ENCODE peak calls at places on chromosomes 12 and 14, in seven cellular contexts. K is stomach; Z is CD4-positive, alpha-beta memory T cell; U is mesenchymal stem cell; T is CD8-positive, alpha-beta T cell; C is uterus; N is A549. I is an unnamed sample.

GRCh38 chr14:23569443-23570151 is 2.0 kb upstream of the AP1G2 start:
- DNase-seq in Z (no peak), K (no peak), C (peak; percentile 15), U (no peak), N (no peak), T (no peak), I (no peak)

GRCh38 chr14:91453744-91454143 is 36.1 kb upstream of the CCDC88C start:
- DNase-seq in U (no peak), K (peak; percentile 32), N (no peak), Z (no peak), C (no peak), T (no peak), I (no peak)

GRCh38 chr12:104655059-104655609 is 198.4 kb downstream of the CHST11 start:
- DNase-seq in C (no peak), T (no peak), U (no peak), Z (no peak), K (no peak), N (no peak), I (no peak)

GRCh38 chr12:124609041-124609984 is 41.9 kb upstream of the NCOR2 start:
- DNase-seq in K (peak; percentile 99), C (peak; percentile 75), U (peak; percentile 18), T (peak; percentile 90), Z (peak; percentile 92), N (peak; percentile 36), I (peak; percentile 69)

GRCh38 chr14:103133213-103134140 is 10.2 kb downstream of the TNFAIP2 start:
- DNase-seq in N (no peak), C (no peak), Z (no peak), U (no peak), T (no peak), K (no peak), I (no peak)

GRCh38 chr12:31118831-31119530 is 45.3 kb downstream of the DDX11 start:
- DNase-seq in N (peak; percentile 49), T (no peak), U (no peak), K (peak; percentile 45), C (peak; percentile 71), Z (peak; percentile 71), I (no peak)

GRCh38 chr12:116636636-116637519 is 77.7 kb downstream of the MAP1LC3B2 start:
- DNase-seq in Z (no peak), C (no peak), U (no peak), T (no peak), K (no peak), N (peak; percentile 43), I (no peak)

GRCh38 chr12:55982319-55982936 is 8.6 kb downstream of the RAB5B start:
- DNase-seq in U (no peak), N (no peak), T (no peak), C (no peak), Z (no peak), K (no peak), I (peak; percentile 54)

GRCh38 chr12:130014485-130014807 is 110.6 kb upstream of the TMEM132D start:
- DNase-seq in Z (no peak), C (no peak), N (no peak), T (no peak), K (no peak), U (no peak), I (no peak)

GRCh38 chr12:92927436-92928116 is 1.5 kb downstream of the EEA1 start:
- DNase-seq in T (no peak), U (peak; percentile 76), N (peak; percentile 46), Z (no peak), C (no peak), K (no peak), I (no peak)

GRCh38 chr12:116657921-116658495 is 79.9 kb downstream of the SPRING1 start:
- DNase-seq in C (no peak), N (no peak), U (no peak), K (no peak), Z (no peak), T (no peak), I (no peak)

GRCh38 chr14:56172571-56172971 is 54.4 kb downstream of the PELI2 start:
- DNase-seq in C (no peak), K (no peak), U (peak; percentile 84), Z (no peak), T (no peak), N (no peak), I (no peak)

GRCh38 chr12:89493650-89494302 is 30.8 kb downstream of the GALNT4 start:
- DNase-seq in Z (no peak), N (no peak), C (no peak), T (no peak), U (no peak), K (no peak), I (no peak)

GRCh38 chr14:55043528-55043927 is 7.9 kb upstream of the MAPK1IP1L start:
- DNase-seq in Z (no peak), T (no peak), N (no peak), K (no peak), U (no peak), C (no peak), I (no peak)

GRCh38 chr12:53869500-53869899 is 69.1 kb upstream of the HOXC13 start:
- DNase-seq in T (no peak), U (no peak), C (no peak), Z (no peak), K (no peak), N (no peak), I (no peak)

GRCh38 chr12:109779382-109779781 is 53.8 kb downstream of the TRPV4 start:
- DNase-seq in U (peak; percentile 5), T (no peak), N (no peak), C (no peak), K (no peak), Z (no peak), I (no peak)

GRCh38 chr12:128827724-128828123 is 4.0 kb upstream of the SLC15A4 start:
- DNase-seq in K (peak; percentile 11), C (no peak), Z (no peak), N (no peak), T (no peak), U (no peak), I (no peak)

GRCh38 chr12:28034271-28034670 is 61.7 kb upstream of the PTHLH start:
- DNase-seq in Z (no peak), N (no peak), T (no peak), C (no peak), K (no peak), U (peak; percentile 2), I (no peak)

GRCh38 chr14:75442642-75443041 is 14.8 kb downstream of the JDP2 start:
- DNase-seq in C (no peak), N (no peak), U (peak; percentile 35), T (no peak), K (no peak), Z (no peak), I (no peak)

GRCh38 chr14:32576088-32576795 is 247.1 kb downstream of the AKAP6 start:
- DNase-seq in N (peak; percentile 33), U (peak; percentile 69), T (peak; percentile 7), Z (no peak), K (peak; percentile 39), C (peak; percentile 57), I (peak; percentile 70)

GRCh38 chr14:85487215-85487614 is 42.7 kb upstream of the FLRT2 start:
- DNase-seq in K (no peak), U (peak; percentile 72), N (no peak), Z (no peak), C (no peak), T (no peak), I (no peak)

GRCh38 chr14:106808458-106808857 is 1282.1 kb downstream of the TMEM121 start:
- DNase-seq in N (no peak), K (no peak), C (no peak), T (no peak), Z (no peak), U (no peak), I (no peak)

GRCh38 chr14:77067632-77068514 is 30.2 kb upstream of the CIPC start:
- DNase-seq in N (peak; percentile 87), K (peak; percentile 81), Z (no peak), C (peak; percentile 69), U (peak; percentile 69), T (peak; percentile 18), I (peak; percentile 77)

GRCh38 chr14:25048170-25049126 is 1.5 kb downstream of the STXBP6 start:
- DNase-seq in Z (no peak), T (no peak), C (peak; percentile 58), K (peak; percentile 34), U (no peak), N (no peak), I (no peak)
- H3K27ac ChIP-seq in Z (no peak overlapping the region), T (no peak overlapping the region), C (peak overlapping the region; percentile 56), K (peak overlapping the region; percentile 72), U (no peak overlapping the region), N (no peak overlapping the region), I (no peak overlapping the region)

DNA sequence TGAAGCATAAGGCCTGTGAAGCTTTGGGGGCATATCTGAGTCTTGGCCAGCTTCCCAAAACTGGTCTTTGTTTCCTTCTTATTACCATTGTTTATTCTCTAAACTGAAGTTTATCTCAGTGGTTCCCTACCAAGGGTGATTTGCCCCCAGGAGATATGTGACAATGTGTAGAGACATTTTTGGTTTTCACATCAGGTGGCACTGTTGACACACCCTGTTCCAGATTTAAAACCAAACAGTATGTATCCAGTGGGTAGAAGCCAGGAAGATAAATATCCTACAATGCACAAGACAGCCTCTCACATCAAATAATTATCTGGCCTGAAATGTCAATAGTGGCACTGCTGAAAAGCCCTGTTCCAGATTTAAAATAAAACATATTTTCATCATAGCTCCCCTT is 22.1 kb downstream of the RASSF9 start:
- DNase-seq in C (no peak), K (no peak), N (no peak), T (no peak), Z (no peak), U (no peak), I (no peak)
- H3K9me3 ChIP-seq in C (no peaks in the 10 kb centered on the region), K (no peaks in the 10 kb centered on the region), N (no peaks in the 10 kb centered on the region), T (no peaks in the 10 kb centered on the region), Z (no peaks in the 10 kb centered on the region), U (no peaks in the 10 kb centered on the region), I (no peaks in the 10 kb centered on the region)

GRCh38 chr14:51658441-51659173 is 6.9 kb downstream of the FRMD6 start:
- DNase-seq in U (no peak), K (no peak), Z (no peak), T (no peak), N (no peak), C (no peak), I (no peak)
- H3K4me1 ChIP-seq in U (peaks cover 6% of the 10 kb centered on the region), K (peaks cover 34% of the 10 kb centered on the region), Z (peaks cover 1% of the 10 kb centered on the region), T (peaks cover under 1% of the 10 kb centered on the region), N (peaks cover 35% of the 10 kb centered on the region), C (peaks cover 3% of the 10 kb centered on the region), I (peaks cover 5% of the 10 kb centered on the region)

GRCh38 chr14:93788307-93788556 is at the start of gene PRIMA1:
- DNase-seq in Z (no peak), K (no peak), C (peak; percentile 39), U (no peak), T (no peak), N (no peak), I (no peak)

GRCh38 chr14:93788557-93789365 is 476 bp upstream of the PRIMA1 start:
- DNase-seq in T (no peak), Z (no peak), N (peak; percentile 74), K (peak; percentile 58), U (no peak), C (peak; percentile 74), I (peak; percentile 29)

GRCh38 chr14:93787465-93788306 is 599 bp downstream of the PRIMA1 start:
- DNase-seq in N (no peak), K (no peak), Z (no peak), C (no peak), U (no peak), T (no peak), I (no peak)

GRCh38 chr14:93785423-93785822 is 2.9 kb downstream of the PRIMA1 start:
- DNase-seq in N (no peak), T (no peak), K (no peak), Z (no peak), U (no peak), C (no peak), I (no peak)

DNA sequence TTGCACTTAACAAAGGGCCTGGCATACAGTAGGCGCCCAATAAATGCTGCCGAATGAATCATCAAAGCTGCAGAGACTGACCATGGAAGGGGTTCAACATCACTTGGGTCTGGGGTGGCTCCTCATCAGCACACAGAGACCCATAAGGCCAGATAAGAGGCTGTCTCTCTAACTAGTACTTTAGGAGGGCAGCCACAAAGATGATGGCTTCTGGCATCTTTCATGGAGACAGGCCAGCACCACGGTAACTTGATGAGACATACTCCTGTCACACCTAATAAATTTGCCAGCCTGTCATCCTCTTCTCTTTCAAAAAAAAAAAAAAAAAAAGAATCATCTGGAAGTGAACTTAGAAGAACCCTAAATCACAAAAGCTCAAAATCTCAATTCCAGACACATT is 3.4 kb downstream of the PRIMA1 start:
- DNase-seq in T (no peak), K (no peak), N (no peak), C (peak; percentile 52), Z (no peak), U (no peak), I (no peak)
- H3K27ac ChIP-seq in T (no peak overlapping the region), K (no peak overlapping the region), N (no peak overlapping the region), C (peak overlapping the region; percentile 56), Z (no peak overlapping the region), U (no peak overlapping the region), I (no peak overlapping the region)

I was measured in testis.